ENCODE peak calls at places on chromosomes 13 and 19, in five cellular contexts. B is Panc1, I is K562, S is spleen, R is suprapubic skin. J is an unnamed sample.

GRCh38 chr13:43245374-43245964 is 222.1 kb downstream of the DNAJC15 start:
- DNase-seq in B (no peak), I (no peak), S (no peak), R (no peak), J (no peak)

GRCh38 chr13:54563286-54563685 is 1534.7 kb downstream of the OLFM4 start:
- DNase-seq in B (no peak), I (no peak), S (no peak), R (no peak), J (no peak)

GRCh38 chr19:13610042-13610691 is 103.9 kb upstream of the CACNA1A start:
- DNase-seq in B (no peak), I (no peak), S (peak; percentile 45), R (no peak), J (peak; percentile 21)

GRCh38 chr13:52852444-52852843 is 4.0 kb upstream of the PCDH8 start:
- DNase-seq in B (no peak), I (no peak), S (no peak), R (no peak), J (no peak)

GRCh38 chr13:83935566-83935965 is 53.3 kb upstream of the SLITRK1 start:
- DNase-seq in B (no peak), I (no peak), S (no peak), R (no peak), J (no peak)

GRCh38 chr19:47512183-47512947 is 2.5 kb downstream of the NAPA start:
- DNase-seq in B (no peak), I (no peak), S (no peak), R (peak; percentile 79), J (peak; percentile 77)

GRCh38 chr19:52188822-52189744 is 769 bp upstream of the PPP2R1A start:
- DNase-seq in B (no peak), I (no peak), S (peak; percentile 100), R (peak; percentile 90), J (no peak)

GRCh38 chr13:32261567-32261966 is 53.6 kb downstream of the ZAR1L start:
- DNase-seq in B (no peak), I (peak; percentile 67), S (no peak), R (no peak), J (peak; percentile 37)

GRCh38 chr13:55000043-55000442 is 1971.4 kb downstream of the OLFM4 start:
- DNase-seq in B (no peak), I (no peak), S (no peak), R (no peak), J (no peak)

GRCh38 chr13:36163303-36163702 is 32.1 kb upstream of the DCLK1 start:
- DNase-seq in B (no peak), I (no peak), S (no peak), R (no peak), J (no peak)

GRCh38 chr13:49627831-49628652 is at the start of gene ARL11:
- DNase-seq in B (no peak), I (peak; percentile 60), S (peak; percentile 96), R (no peak), J (peak; percentile 80)

GRCh38 chr19:37074819-37075362 is 3.3 kb upstream of the ZNF420 start:
- DNase-seq in B (no peak), I (no peak), S (no peak), R (no peak), J (no peak)

GRCh38 chr13:75480691-75481175 is 1.2 kb downstream of the TBC1D4 start:
- DNase-seq in B (no peak), I (peak; percentile 15), S (peak; percentile 79), R (peak; percentile 77), J (peak; percentile 77)

GRCh38 chr13:91406619-91407018 is 8.2 kb downstream of the GPC5 start:
- DNase-seq in B (peak; percentile 4), I (peak; percentile 83), S (no peak), R (no peak), J (no peak)

GRCh38 chr13:99215466-99215865 is 14.8 kb downstream of the UBAC2 start:
- DNase-seq in B (no peak), I (no peak), S (peak; percentile 80), R (no peak), J (no peak)

GRCh38 chr19:29273000-29273691 is 60.2 kb upstream of the UQCRFS1 start:
- DNase-seq in B (no peak), I (no peak), S (no peak), R (no peak), J (no peak)

GRCh38 chr19:50803633-50804419 is 13.6 kb downstream of the ACP4 start:
- DNase-seq in B (no peak), I (peak; percentile 69), S (no peak), R (no peak), J (no peak)

GRCh38 chr19:40512473-40513344 is 45.9 kb downstream of the SPTBN4 start:
- DNase-seq in B (no peak), I (no peak), S (no peak), R (no peak), J (no peak)

GRCh38 chr13:67231481-67231940 is 1.4 kb upstream of the PCDH9 start:
- DNase-seq in B (no peak), I (no peak), S (no peak), R (no peak), J (no peak)

GRCh38 chr13:99086869-99087129 is 108.9 kb upstream of the DOCK9 start:
- DNase-seq in B (no peak), I (no peak), S (no peak), R (peak; percentile 75), J (peak; percentile 47)

GRCh38 chr13:92158335-92158734 is 759.9 kb downstream of the GPC5 start:
- DNase-seq in B (no peak), I (no peak), S (no peak), R (no peak), J (no peak)

GRCh38 chr13:42815686-42816085 is 34.3 kb downstream of the FAM216B start:
- DNase-seq in B (no peak), I (no peak), S (no peak), R (no peak), J (no peak)

GRCh38 chr19:31444931-31445330 is 95.7 kb upstream of the TSHZ3 start:
- DNase-seq in B (no peak), I (no peak), S (no peak), R (no peak), J (no peak)

GRCh38 chr19:10826846-10827245 is 9.2 kb downstream of the TMED1 start:
- DNase-seq in B (no peak), I (no peak), S (peak; percentile 23), R (no peak), J (no peak)

GRCh38 chr19:33214621-33215020 is 11.0 kb downstream of the SLC7A10 start:
- DNase-seq in B (no peak), I (peak; percentile 38), S (no peak), R (no peak), J (no peak)

GRCh38 chr19:39275578-39275977 is 7.4 kb downstream of the IFNL2 start:
- DNase-seq in B (no peak), I (no peak), S (peak; percentile 12), R (no peak), J (no peak)

GRCh38 chr13:97781891-97782305 is 171.6 kb upstream of the IPO5 start:
- DNase-seq in B (no peak), I (no peak), S (no peak), R (no peak), J (no peak)

GRCh38 chr13:73329355-73329754 is 270.6 kb downstream of the KLF5 start:
- DNase-seq in B (no peak), I (no peak), S (no peak), R (no peak), J (no peak)

GRCh38 chr19:18128044-18128443 is 24.9 kb upstream of the PIK3R2 start:
- DNase-seq in B (no peak), I (no peak), S (no peak), R (no peak), J (no peak)

GRCh38 chr19:18501351-18501750 is 20.5 kb downstream of the ELL start:
- DNase-seq in B (no peak), I (no peak), S (peak; percentile 73), R (no peak), J (no peak)

GRCh38 chr19:42191855-42192254 is 25.6 kb downstream of the DEDD2 start:
- DNase-seq in B (peak; percentile 42), I (no peak), S (no peak), R (no peak), J (peak; percentile 84)

GRCh38 chr19:31220540-31220939 is 128.7 kb downstream of the TSHZ3 start:
- DNase-seq in B (no peak), I (peak; percentile 14), S (no peak), R (no peak), J (no peak)

GRCh38 chr13:36369268-36370107 is 23.3 kb upstream of the SPART start:
- DNase-seq in B (no peak), I (no peak), S (no peak), R (no peak), J (no peak)

GRCh38 chr13:73254827-73255226 is 196.0 kb downstream of the KLF5 start:
- DNase-seq in B (no peak), I (no peak), S (no peak), R (no peak), J (no peak)

GRCh38 chr19:58395979-58396627 is 647 bp downstream of the RNF225 start:
- DNase-seq in B (no peak), I (peak; percentile 31), S (no peak), R (no peak), J (no peak)

GRCh38 chr19:35495107-35496064 is 5.1 kb upstream of the KRTDAP start:
- DNase-seq in B (peak; percentile 33), I (peak; percentile 85), S (peak; percentile 92), R (no peak), J (peak; percentile 59)

GRCh38 chr19:6740589-6741348 is 1.3 kb downstream of the TRIP10 start:
- DNase-seq in B (no peak), I (peak; percentile 42), S (peak; percentile 88), R (peak; percentile 86), J (peak; percentile 62)

GRCh38 chr19:18477042-18477760 is 39.3 kb upstream of the ISYNA1 start:
- DNase-seq in B (no peak), I (peak; percentile 44), S (peak; percentile 70), R (no peak), J (no peak)

GRCh38 chr19:49017666-49018351 is 918 bp upstream of the LHB start:
- DNase-seq in B (no peak), I (peak; percentile 72), S (peak; percentile 90), R (peak; percentile 75), J (peak; percentile 49)

GRCh38 chr19:49017041-49017665 is at the start of gene LHB:
- DNase-seq in B (no peak), I (no peak), S (no peak), R (no peak), J (no peak)

GRCh38 chr19:49019242-49019932 is 2.5 kb upstream of the LHB start:
- DNase-seq in B (no peak), I (peak; percentile 91), S (peak; percentile 88), R (peak; percentile 75), J (peak; percentile 84)

GRCh38 chr19:49020342-49020741 is 3.5 kb upstream of the LHB start:
- DNase-seq in B (no peak), I (no peak), S (no peak), R (no peak), J (no peak)

GRCh38 chr19:49020931-49021895 is 2.9 kb downstream of the CGB3 start:
- DNase-seq in B (no peak), I (no peak), S (no peak), R (no peak), J (no peak)
- H3K27ac ChIP-seq in B (no peak overlapping the region), I (no peak overlapping the region), S (no peak overlapping the region), R (no peak overlapping the region), J (no peak overlapping the region)

GRCh38 chr19:4429266-4430200 is 27.1 kb downstream of the CHAF1A start:
- DNase-seq in B (no peak), I (no peak), S (no peak), R (no peak), J (no peak)
- H3K4me1 ChIP-seq in B (no peaks in the 10 kb centered on the region), I (no peaks in the 10 kb centered on the region), S (peaks cover 5% of the 10 kb centered on the region), R (no peaks in the 10 kb centered on the region), J (no peaks in the 10 kb centered on the region)

GRCh38 chr13:95552539-95553270 is at the start of gene CLDN10:
- DNase-seq in B (no peak), I (peak; percentile 11), S (peak; percentile 77), R (peak; percentile 60), J (no peak)
- TF ChIP-seq POLR2AphosphoS5 in B (no peak), I (no peak), S (no peak), R (no peak), J (no peak)

GRCh38 chr13:109476001-109476400 is 310.4 kb downstream of the IRS2 start:
- DNase-seq in B (no peak), I (no peak), S (no peak), R (no peak), J (no peak)
- H3K27ac ChIP-seq in B (no peak overlapping the region), I (no peak overlapping the region), S (no peak overlapping the region), R (no peak overlapping the region), J (no peak overlapping the region)

J was measured in transverse colon.